ENCODE peak calls at places on chromosomes 16 and 17, in seven cellular contexts. U, I, A, P, J, K and G are unnamed samples.

GRCh38 chr17:72421128-72422092 is 300.6 kb downstream of the SOX9 start:
- ATAC-seq in U (peak; percentile 58), I (peak; percentile 67), A (peak; percentile 80), P (peak; percentile 93), J (peak; percentile 88), K (peak; percentile 92), G (peak; percentile 46)

GRCh38 chr16:68468849-68469248 is 20.5 kb upstream of the SMPD3 start:
- ATAC-seq in U (no peak), I (no peak), A (no peak), P (no peak), J (no peak), K (no peak), G (no peak)

GRCh38 chr16:24005577-24005976 is 169.8 kb downstream of the PRKCB start:
- ATAC-seq in U (no peak), I (no peak), A (no peak), P (no peak), J (no peak), K (no peak), G (no peak)

GRCh38 chr17:37743612-37743874 is 1.3 kb downstream of the HNF1B start:
- ATAC-seq in U (peak; percentile 30), I (peak; percentile 48), A (peak; percentile 38), P (peak; percentile 45), J (peak; percentile 52), K (peak; percentile 15), G (no peak)

GRCh38 chr16:2027024-2028010 is 615 bp downstream of the NHERF2 start:
- ATAC-seq in U (no peak), I (no peak), A (peak; percentile 2), P (peak; percentile 5), J (peak; percentile 13), K (no peak), G (no peak)

GRCh38 chr17:9346296-9346926 is 229.2 kb downstream of the STX8 start:
- ATAC-seq in U (no peak), I (no peak), A (no peak), P (no peak), J (no peak), K (no peak), G (no peak)

GRCh38 chr16:57637020-57637419 is 8.6 kb downstream of the ADGRG1 start:
- ATAC-seq in U (no peak), I (no peak), A (no peak), P (no peak), J (no peak), K (no peak), G (peak; percentile 32)

GRCh38 chr16:53480394-53480793 is 22.6 kb downstream of the AKTIP start:
- ATAC-seq in U (no peak), I (no peak), A (no peak), P (no peak), J (no peak), K (no peak), G (no peak)

GRCh38 chr16:65414284-65414984 is 292.6 kb upstream of the CDH11 start:
- ATAC-seq in U (no peak), I (no peak), A (no peak), P (no peak), J (no peak), K (peak; percentile 51), G (no peak)

GRCh38 chr16:71520550-71520949 is 5.7 kb upstream of the CHST4 start:
- ATAC-seq in U (no peak), I (no peak), A (peak; percentile 24), P (no peak), J (no peak), K (no peak), G (no peak)

GRCh38 chr17:78935419-78936323 is 10.5 kb upstream of the TIMP2 start:
- ATAC-seq in U (peak; percentile 58), I (peak; percentile 26), A (peak; percentile 37), P (no peak), J (peak; percentile 44), K (peak; percentile 30), G (peak; percentile 62)

GRCh38 chr16:23597003-23597756 is 1.1 kb upstream of the NDUFAB1 start:
- ATAC-seq in U (no peak), I (no peak), A (peak; percentile 51), P (no peak), J (peak; percentile 65), K (no peak), G (no peak)

GRCh38 chr17:13953871-13954270 is 115.4 kb upstream of the COX10 start:
- ATAC-seq in U (no peak), I (no peak), A (no peak), P (no peak), J (no peak), K (no peak), G (no peak)

GRCh38 chr16:1057252-1057932 is 15.2 kb upstream of the SSTR5 start:
- ATAC-seq in U (peak; percentile 65), I (no peak), A (peak; percentile 25), P (peak; percentile 72), J (peak; percentile 68), K (peak; percentile 64), G (no peak)

GRCh38 chr17:51064061-51064735 is 56.5 kb downstream of the SPAG9 start:
- ATAC-seq in U (no peak), I (no peak), A (no peak), P (no peak), J (no peak), K (no peak), G (no peak)

GRCh38 chr17:9541718-9542117 is 33.9 kb downstream of the STX8 start:
- ATAC-seq in U (no peak), I (no peak), A (no peak), P (no peak), J (no peak), K (no peak), G (no peak)

GRCh38 chr16:3086596-3087242 is 12.4 kb downstream of the ZSCAN10 start:
- ATAC-seq in U (peak; percentile 53), I (peak; percentile 61), A (no peak), P (peak; percentile 9), J (no peak), K (peak; percentile 28), G (peak; percentile 16)

GRCh38 chr17:75315541-75316243 is 26.5 kb upstream of the SLC25A19 start:
- ATAC-seq in U (no peak), I (no peak), A (no peak), P (no peak), J (no peak), K (peak; percentile 23), G (no peak)

GRCh38 chr17:75316253-75316652 is 27.0 kb upstream of the SLC25A19 start:
- ATAC-seq in U (no peak), I (no peak), A (peak; percentile 32), P (no peak), J (no peak), K (no peak), G (no peak)

GRCh38 chr17:75318211-75318610 is 29.0 kb upstream of the SLC25A19 start:
- ATAC-seq in U (no peak), I (no peak), A (no peak), P (no peak), J (no peak), K (no peak), G (no peak)

GRCh38 chr17:75317671-75318070 is 28.4 kb upstream of the SLC25A19 start:
- ATAC-seq in U (no peak), I (no peak), A (no peak), P (no peak), J (no peak), K (no peak), G (no peak)

DNA sequence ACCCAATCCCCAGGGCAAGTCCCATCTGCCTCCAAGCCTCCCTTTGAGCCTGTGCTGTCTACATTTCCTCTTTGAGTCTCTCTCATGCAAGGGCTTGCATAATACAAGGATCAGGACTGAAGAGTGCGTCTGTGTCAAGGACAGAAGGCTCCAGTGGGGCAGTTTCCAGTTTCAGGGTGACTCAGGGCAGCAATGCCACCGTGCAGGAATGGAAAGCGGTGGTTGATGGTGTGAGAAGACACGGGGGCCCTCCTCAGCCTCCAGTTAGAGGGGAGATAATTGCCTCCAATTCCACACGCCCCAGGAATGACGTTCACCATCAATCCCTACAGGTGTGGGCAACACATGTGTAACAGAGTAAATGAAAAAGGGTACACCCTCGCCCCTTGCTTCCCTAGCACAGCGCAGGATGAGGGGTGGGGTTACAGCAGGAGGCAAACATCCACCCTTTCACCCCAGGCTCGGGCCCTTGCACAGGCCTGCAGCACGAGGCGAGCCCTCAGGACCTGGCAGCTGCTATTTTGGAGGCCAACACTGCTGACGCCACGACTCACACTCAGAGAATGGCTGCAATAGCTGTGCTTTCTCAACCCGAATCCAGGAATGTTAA is 24.8 kb upstream of the SLC25A19 start:
- ATAC-seq in U (peak; percentile 42), I (peak; percentile 49), A (peak; percentile 11), P (no peak), J (no peak), K (peak; percentile 54), G (peak; percentile 47)
- H3K27ac ChIP-seq in U (no peak overlapping the region), I (peak overlapping the region; percentile 79), A (no peak overlapping the region), P (peak overlapping the region; percentile 58), J (no peak overlapping the region), K (peak overlapping the region; percentile 16), G (peak overlapping the region; percentile 42)

DNA sequence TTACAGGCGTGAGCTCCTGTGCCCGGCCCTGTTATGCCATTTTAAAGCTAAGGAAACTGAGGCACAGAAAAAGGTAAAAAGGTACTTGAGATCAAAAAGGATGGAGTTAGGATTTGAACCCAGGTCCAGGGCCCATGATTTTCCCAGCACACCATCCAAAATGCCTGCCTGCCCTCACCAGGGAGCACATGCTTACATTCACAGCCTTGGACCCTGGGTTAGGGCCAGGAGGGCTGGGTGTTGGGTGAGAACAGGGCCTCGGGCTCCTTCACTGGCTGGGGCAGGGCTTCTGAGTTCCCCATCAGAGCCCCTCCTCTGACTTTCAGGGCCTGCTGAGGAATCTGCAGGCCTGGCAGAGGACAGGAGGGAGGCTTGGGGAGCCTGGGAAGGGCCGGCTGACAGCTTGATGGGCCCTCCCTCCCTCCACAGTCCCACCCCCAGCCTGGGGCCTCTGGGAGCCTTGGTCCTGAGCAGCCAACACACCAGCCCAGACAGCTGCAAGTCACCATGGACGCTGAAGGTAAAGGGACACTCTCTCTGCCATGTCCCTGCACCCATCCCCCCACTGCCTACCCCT is at the start of gene QPRT:
- ATAC-seq in U (peak; percentile 36), I (peak; percentile 63), A (peak; percentile 60), P (peak; percentile 91), J (peak; percentile 87), K (peak; percentile 83), G (peak; percentile 44)
- H3K27ac ChIP-seq in U (no peak within 1 kb of the TSS), I (peak within 1 kb of the TSS; percentile 54), A (no peak within 1 kb of the TSS), P (peak within 1 kb of the TSS; percentile 66), J (peak within 1 kb of the TSS; percentile 60), K (peak within 1 kb of the TSS; percentile 13), G (peak within 1 kb of the TSS; percentile 37)

GRCh38 chr16:28053461-28053860 is 10.1 kb downstream of the GSG1L start:
- ATAC-seq in U (peak; percentile 52), I (no peak), A (peak; percentile 42), P (no peak), J (peak; percentile 59), K (no peak), G (no peak)

GRCh38 chr16:28052274-28053128 is 11.0 kb downstream of the GSG1L start:
- ATAC-seq in U (no peak), I (no peak), A (no peak), P (no peak), J (no peak), K (no peak), G (no peak)

DNA sequence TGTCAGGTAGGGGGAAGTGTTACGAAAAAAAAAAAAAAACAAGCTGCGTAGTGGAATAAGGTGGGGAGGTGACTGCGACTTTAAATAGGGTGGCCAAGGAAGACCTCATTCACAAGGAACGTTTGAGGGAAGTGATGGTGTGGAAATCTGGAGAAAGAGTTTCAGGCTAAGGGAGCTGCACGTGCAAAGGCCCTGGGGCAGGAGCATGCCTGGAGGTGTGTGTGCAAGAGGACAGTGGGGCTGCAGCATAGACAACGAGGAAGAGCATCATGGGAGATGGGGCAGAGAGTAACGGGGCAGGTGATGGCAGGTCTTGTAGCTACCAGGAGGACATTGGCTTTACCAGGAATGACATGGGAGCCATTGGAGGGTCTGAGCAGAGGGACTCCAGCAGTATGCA is 12.0 kb downstream of the GSG1L start:
- ATAC-seq in U (no peak), I (no peak), A (no peak), P (no peak), J (no peak), K (no peak), G (no peak)
- H3K27ac ChIP-seq in U (no peak overlapping the region), I (no peak overlapping the region), A (no peak overlapping the region), P (no peak overlapping the region), J (no peak overlapping the region), K (no peak overlapping the region), G (no peak overlapping the region)

GRCh38 chr16:12187939-12188673 is 211.6 kb downstream of the SNX29 start:
- ATAC-seq in U (no peak), I (no peak), A (peak; percentile 33), P (peak; percentile 39), J (no peak), K (peak; percentile 70), G (no peak)
- H3K27ac ChIP-seq in U (no peak overlapping the region), I (no peak overlapping the region), A (peak overlapping the region; percentile 32), P (no peak overlapping the region), J (no peak overlapping the region), K (no peak overlapping the region), G (no peak overlapping the region)